ENCODE peak calls at places on chromosomes 2 and 18, in eight cellular contexts. B is stimulated activated CD8-positive, alpha-beta memory T cell treated with anti-CD3 and anti-CD28 coated beads, Interleukin-7, amount 100 ng/mL, for 4 hours; K is KBM-7; W is stimulated activated naive CD4-positive, alpha-beta T cell; V is tibial nerve; G is naive thymus-derived CD4-positive, alpha-beta T cell; M is cardiac fibroblast; X is amygdala. A is an unnamed sample.
A peak's percentile ranks its signal among the peaks of the same experiment; 100 is the strongest.

GRCh38 chr2:129078548-129078947 is 759.9 kb upstream of the HS6ST1 start:
- DNase-seq in K (no peak), G (no peak), M (no peak), X (no peak), W (no peak), B (no peak), V (no peak), A (no peak)

GRCh38 chr2:85804583-85804982 is 50.8 kb downstream of the ATOH8 start:
- DNase-seq in G (no peak), B (no peak), X (no peak), M (peak; percentile 23), K (peak; percentile 43), W (no peak), V (no peak), A (no peak)

GRCh38 chr18:68972176-68972575 is 174.3 kb downstream of the CCDC102B start:
- DNase-seq in B (no peak), M (peak; percentile 17), X (no peak), W (no peak), G (no peak), V (no peak), K (no peak), A (no peak)

GRCh38 chr18:11071300-11071699 is 78.1 kb downstream of the PIEZO2 start:
- DNase-seq in M (no peak), V (no peak), G (no peak), X (no peak), W (no peak), K (no peak), B (no peak), A (no peak)

GRCh38 chr2:20635096-20635475 is 15.8 kb downstream of the HS1BP3 start:
- DNase-seq in W (no peak), M (no peak), X (no peak), B (no peak), K (no peak), G (no peak), V (no peak), A (no peak)

GRCh38 chr18:48889115-48889941 is 61.4 kb downstream of the SMAD7 start:
- DNase-seq in X (peak; percentile 56), K (no peak), W (no peak), B (no peak), V (no peak), M (peak; percentile 75), G (no peak), A (peak; percentile 64)

GRCh38 chr2:199315299-199316179 is 142.2 kb downstream of the SATB2 start:
- DNase-seq in W (no peak), B (no peak), G (no peak), K (peak; percentile 41), M (peak; percentile 15), V (no peak), X (no peak), A (no peak)

GRCh38 chr2:203446071-203446481 is 89.0 kb downstream of the RAPH1 start:
- DNase-seq in B (no peak), V (no peak), G (no peak), X (no peak), W (no peak), M (peak; percentile 52), K (peak; percentile 21), A (no peak)

GRCh38 chr2:45494275-45494977 is 116.6 kb downstream of the SRBD1 start:
- DNase-seq in W (no peak), G (no peak), K (peak; percentile 60), M (peak; percentile 91), V (no peak), B (no peak), X (no peak), A (no peak)

GRCh38 chr2:126368778-126369177 is 287.2 kb upstream of the GYPC start:
- DNase-seq in B (no peak), K (peak; percentile 12), X (no peak), G (no peak), V (no peak), W (no peak), M (no peak), A (no peak)

GRCh38 chr2:241860184-241861078 is 1.7 kb upstream of the PDCD1 start:
- DNase-seq in B (no peak), W (no peak), G (no peak), V (no peak), X (no peak), K (no peak), M (no peak), A (no peak)

GRCh38 chr2:10847008-10847407 is 34.4 kb upstream of the PDIA6 start:
- DNase-seq in V (no peak), K (no peak), M (no peak), G (no peak), X (no peak), B (no peak), W (no peak), A (peak; percentile 49)

GRCh38 chr2:162118166-162119031 is 33.6 kb downstream of the GCG start:
- DNase-seq in V (no peak), M (peak; percentile 60), G (no peak), K (no peak), W (no peak), B (no peak), X (no peak), A (no peak)

GRCh38 chr2:109382946-109383345 is 230.8 kb downstream of the SEPTIN10 start:
- DNase-seq in B (no peak), W (no peak), G (no peak), X (peak; percentile 46), K (no peak), M (peak; percentile 85), V (peak; percentile 35), A (no peak)

GRCh38 chr2:43542285-43542933 is 53.4 kb downstream of the THADA start:
- DNase-seq in K (peak; percentile 69), V (no peak), X (no peak), G (peak; percentile 43), B (no peak), M (peak; percentile 73), W (no peak), A (no peak)

GRCh38 chr2:148978736-148979135 is 59.8 kb upstream of the LYPD6B start:
- DNase-seq in X (no peak), V (no peak), W (no peak), B (no peak), G (no peak), K (no peak), M (peak; percentile 24), A (no peak)

GRCh38 chr2:220226541-220226940 is 599.1 kb downstream of the SLC4A3 start:
- DNase-seq in K (no peak), X (no peak), B (no peak), V (no peak), G (no peak), W (no peak), M (no peak), A (no peak)

GRCh38 chr2:73856214-73856613 is 27.5 kb downstream of the STAMBP start:
- DNase-seq in V (no peak), M (peak; percentile 26), G (no peak), B (no peak), X (no peak), W (no peak), K (no peak), A (no peak)

GRCh38 chr2:202014328-202015034 is 19.2 kb upstream of the FZD7 start:
- DNase-seq in M (no peak), X (no peak), B (no peak), W (no peak), V (no peak), G (no peak), K (peak; percentile 37), A (no peak)

GRCh38 chr2:227513113-227513512 is 41.2 kb downstream of the AGFG1 start:
- DNase-seq in W (no peak), V (no peak), M (peak; percentile 33), K (no peak), G (no peak), X (no peak), B (no peak), A (no peak)

GRCh38 chr2:56540901-56541300 is 357.1 kb downstream of the CCDC85A start:
- DNase-seq in G (no peak), V (no peak), X (no peak), W (no peak), B (no peak), M (no peak), K (no peak), A (no peak)

GRCh38 chr2:240461471-240462072 is 26.1 kb downstream of the GPC1 start:
- DNase-seq in G (no peak), K (no peak), M (no peak), B (no peak), V (peak; percentile 11), W (no peak), X (no peak), A (no peak)

GRCh38 chr2:71551631-71551915 is 98.2 kb downstream of the DYSF start:
- DNase-seq in B (no peak), G (no peak), X (no peak), K (no peak), M (no peak), W (no peak), V (no peak), A (no peak)

GRCh38 chr18:60003610-60004185 is 103.9 kb downstream of the PMAIP1 start:
- DNase-seq in B (no peak), G (no peak), X (no peak), V (no peak), M (no peak), W (no peak), K (no peak), A (no peak)

GRCh38 chr2:46239175-46239846 is 57.9 kb upstream of the EPAS1 start:
- DNase-seq in X (no peak), B (no peak), W (no peak), G (no peak), V (no peak), K (no peak), M (no peak), A (no peak)

GRCh38 chr18:70373062-70373519 is 84.2 kb downstream of the SOCS6 start:
- DNase-seq in G (no peak), V (no peak), X (no peak), M (peak; percentile 75), B (no peak), W (no peak), K (no peak), A (no peak)

GRCh38 chr2:191560594-191560993 is 117.3 kb upstream of the NABP1 start:
- DNase-seq in B (no peak), K (no peak), X (no peak), V (no peak), M (no peak), W (no peak), G (no peak), A (no peak)

GRCh38 chr2:30681022-30681421 is 126.2 kb downstream of the CAPN13 start:
- DNase-seq in W (no peak), G (no peak), M (no peak), K (no peak), X (no peak), V (no peak), B (no peak), A (no peak)

GRCh38 chr2:180733330-180733729 is 247.1 kb upstream of the UBE2E3 start:
- DNase-seq in M (no peak), V (no peak), W (no peak), X (no peak), B (no peak), G (no peak), K (no peak), A (no peak)

GRCh38 chr2:714005-714741 is 37.0 kb upstream of the TMEM18 start:
- DNase-seq in B (no peak), V (no peak), W (peak; percentile 3), M (peak; percentile 59), G (no peak), K (peak; percentile 51), X (no peak), A (peak; percentile 25)

GRCh38 chr18:76468345-76469275 is 26.4 kb downstream of the ZNF516 start:
- DNase-seq in X (no peak), W (no peak), B (no peak), V (no peak), M (no peak), K (peak; percentile 43), G (no peak), A (no peak)

GRCh38 chr2:238761802-238762373 is 86.0 kb upstream of the TWIST2 start:
- DNase-seq in X (no peak), W (no peak), K (no peak), M (peak; percentile 31), V (no peak), B (no peak), G (no peak), A (no peak)

GRCh38 chr2:14385043-14385442 is 247.5 kb upstream of the LRATD1 start:
- DNase-seq in G (no peak), X (no peak), K (no peak), W (no peak), V (no peak), M (no peak), B (no peak), A (no peak)

GRCh38 chr2:143469323-143469722 is 340.1 kb downstream of the ARHGAP15 start:
- DNase-seq in B (no peak), X (no peak), G (no peak), V (no peak), W (no peak), M (no peak), K (no peak), A (no peak)

A was measured in substantia nigra.